ENCODE peak calls at places on chromosome 9, in six cellular contexts. One of them, this sample, is unnamed.

GRCh38 chr9:126147620-126148522 is 178.8 kb upstream of the MVB12B start:
- DNase-seq in BJ: no peak
- DNase-seq in activated CD4-positive, alpha-beta T cell treated with anti-CD3 and anti-CD28 coated beads, Interleukin-2, amount 10 ng/mL, durations not matched to agents 7 days and 5 days: no peak
- DNase-seq in stimulated activated CD8-positive, alpha-beta memory T cell treated with anti-CD3 and anti-CD28 coated beads, Interleukin-7, amount 100 ng/mL, for 24 hours: no peak
- DNase-seq in uterus: no peak
- DNase-seq in WTC11: no peak
- DNase-seq in this sample: no peak

GRCh38 chr9:116213673-116214047 is 60.1 kb downstream of the PAPPA start:
- DNase-seq in BJ: no peak
- DNase-seq in activated CD4-positive, alpha-beta T cell treated with anti-CD3 and anti-CD28 coated beads, Interleukin-2, amount 10 ng/mL, durations not matched to agents 7 days and 5 days: no peak
- DNase-seq in stimulated activated CD8-positive, alpha-beta memory T cell treated with anti-CD3 and anti-CD28 coated beads, Interleukin-7, amount 100 ng/mL, for 24 hours: no peak
- DNase-seq in uterus: no peak
- DNase-seq in WTC11: no peak
- DNase-seq in this sample: no peak

GRCh38 chr9:135217836-135218235 is 130.4 kb downstream of the OLFM1 start:
- DNase-seq in BJ: no peak
- DNase-seq in activated CD4-positive, alpha-beta T cell treated with anti-CD3 and anti-CD28 coated beads, Interleukin-2, amount 10 ng/mL, durations not matched to agents 7 days and 5 days: no peak
- DNase-seq in stimulated activated CD8-positive, alpha-beta memory T cell treated with anti-CD3 and anti-CD28 coated beads, Interleukin-7, amount 100 ng/mL, for 24 hours: no peak
- DNase-seq in uterus: no peak
- DNase-seq in WTC11: peak; percentile 9
- DNase-seq in this sample: no peak

GRCh38 chr9:1005043-1005667 is 28.7 kb downstream of the DMRT3 start:
- DNase-seq in BJ: no peak
- DNase-seq in activated CD4-positive, alpha-beta T cell treated with anti-CD3 and anti-CD28 coated beads, Interleukin-2, amount 10 ng/mL, durations not matched to agents 7 days and 5 days: peak; percentile 38
- DNase-seq in stimulated activated CD8-positive, alpha-beta memory T cell treated with anti-CD3 and anti-CD28 coated beads, Interleukin-7, amount 100 ng/mL, for 24 hours: no peak
- DNase-seq in uterus: no peak
- DNase-seq in WTC11: peak; percentile 29
- DNase-seq in this sample: peak; percentile 6

GRCh38 chr9:36659500-36659899 is 86.8 kb downstream of the MELK start:
- DNase-seq in BJ: no peak
- DNase-seq in activated CD4-positive, alpha-beta T cell treated with anti-CD3 and anti-CD28 coated beads, Interleukin-2, amount 10 ng/mL, durations not matched to agents 7 days and 5 days: no peak
- DNase-seq in stimulated activated CD8-positive, alpha-beta memory T cell treated with anti-CD3 and anti-CD28 coated beads, Interleukin-7, amount 100 ng/mL, for 24 hours: no peak
- DNase-seq in uterus: no peak
- DNase-seq in WTC11: no peak
- DNase-seq in this sample: no peak

GRCh38 chr9:73683862-73684591 is 532.4 kb downstream of the ANXA1 start:
- DNase-seq in BJ: peak; percentile 1
- DNase-seq in activated CD4-positive, alpha-beta T cell treated with anti-CD3 and anti-CD28 coated beads, Interleukin-2, amount 10 ng/mL, durations not matched to agents 7 days and 5 days: no peak
- DNase-seq in stimulated activated CD8-positive, alpha-beta memory T cell treated with anti-CD3 and anti-CD28 coated beads, Interleukin-7, amount 100 ng/mL, for 24 hours: no peak
- DNase-seq in uterus: no peak
- DNase-seq in WTC11: no peak
- DNase-seq in this sample: no peak

GRCh38 chr9:131333771-131334567 is 44.4 kb downstream of the PLPP7 start:
- DNase-seq in BJ: no peak
- DNase-seq in activated CD4-positive, alpha-beta T cell treated with anti-CD3 and anti-CD28 coated beads, Interleukin-2, amount 10 ng/mL, durations not matched to agents 7 days and 5 days: no peak
- DNase-seq in stimulated activated CD8-positive, alpha-beta memory T cell treated with anti-CD3 and anti-CD28 coated beads, Interleukin-7, amount 100 ng/mL, for 24 hours: no peak
- DNase-seq in uterus: no peak
- DNase-seq in WTC11: peak; percentile 7
- DNase-seq in this sample: no peak

GRCh38 chr9:29078063-29078660 is 1504.9 kb upstream of the C9orf72 start:
- DNase-seq in BJ: no peak
- DNase-seq in activated CD4-positive, alpha-beta T cell treated with anti-CD3 and anti-CD28 coated beads, Interleukin-2, amount 10 ng/mL, durations not matched to agents 7 days and 5 days: no peak
- DNase-seq in stimulated activated CD8-positive, alpha-beta memory T cell treated with anti-CD3 and anti-CD28 coated beads, Interleukin-7, amount 100 ng/mL, for 24 hours: no peak
- DNase-seq in uterus: no peak
- DNase-seq in WTC11: no peak
- DNase-seq in this sample: no peak

GRCh38 chr9:6714176-6714575 is 43.6 kb upstream of the KDM4C start:
- DNase-seq in BJ: no peak
- DNase-seq in activated CD4-positive, alpha-beta T cell treated with anti-CD3 and anti-CD28 coated beads, Interleukin-2, amount 10 ng/mL, durations not matched to agents 7 days and 5 days: no peak
- DNase-seq in stimulated activated CD8-positive, alpha-beta memory T cell treated with anti-CD3 and anti-CD28 coated beads, Interleukin-7, amount 100 ng/mL, for 24 hours: no peak
- DNase-seq in uterus: no peak
- DNase-seq in WTC11: no peak
- DNase-seq in this sample: no peak

GRCh38 chr9:108664309-108665255 is 191.2 kb downstream of the ACTL7B start:
- DNase-seq in BJ: no peak
- DNase-seq in activated CD4-positive, alpha-beta T cell treated with anti-CD3 and anti-CD28 coated beads, Interleukin-2, amount 10 ng/mL, durations not matched to agents 7 days and 5 days: no peak
- DNase-seq in stimulated activated CD8-positive, alpha-beta memory T cell treated with anti-CD3 and anti-CD28 coated beads, Interleukin-7, amount 100 ng/mL, for 24 hours: no peak
- DNase-seq in uterus: no peak
- DNase-seq in WTC11: no peak
- DNase-seq in this sample: no peak

GRCh38 chr9:81879501-81879916 is 48.7 kb upstream of the SPATA31D4 start:
- DNase-seq in BJ: no peak
- DNase-seq in activated CD4-positive, alpha-beta T cell treated with anti-CD3 and anti-CD28 coated beads, Interleukin-2, amount 10 ng/mL, durations not matched to agents 7 days and 5 days: no peak
- DNase-seq in stimulated activated CD8-positive, alpha-beta memory T cell treated with anti-CD3 and anti-CD28 coated beads, Interleukin-7, amount 100 ng/mL, for 24 hours: no peak
- DNase-seq in uterus: no peak
- DNase-seq in WTC11: no peak
- DNase-seq in this sample: no peak

GRCh38 chr9:4192450-4192849 is 107.4 kb downstream of the GLIS3 start:
- DNase-seq in BJ: no peak
- DNase-seq in activated CD4-positive, alpha-beta T cell treated with anti-CD3 and anti-CD28 coated beads, Interleukin-2, amount 10 ng/mL, durations not matched to agents 7 days and 5 days: no peak
- DNase-seq in stimulated activated CD8-positive, alpha-beta memory T cell treated with anti-CD3 and anti-CD28 coated beads, Interleukin-7, amount 100 ng/mL, for 24 hours: no peak
- DNase-seq in uterus: no peak
- DNase-seq in WTC11: no peak
- DNase-seq in this sample: no peak

GRCh38 chr9:69945671-69946141 is 97.9 kb upstream of the MAMDC2 start:
- DNase-seq in BJ: peak; percentile 85
- DNase-seq in activated CD4-positive, alpha-beta T cell treated with anti-CD3 and anti-CD28 coated beads, Interleukin-2, amount 10 ng/mL, durations not matched to agents 7 days and 5 days: no peak
- DNase-seq in stimulated activated CD8-positive, alpha-beta memory T cell treated with anti-CD3 and anti-CD28 coated beads, Interleukin-7, amount 100 ng/mL, for 24 hours: no peak
- DNase-seq in uterus: no peak
- DNase-seq in WTC11: no peak
- DNase-seq in this sample: no peak

GRCh38 chr9:23522952-23523351 is 303.1 kb downstream of the ELAVL2 start:
- DNase-seq in BJ: no peak
- DNase-seq in activated CD4-positive, alpha-beta T cell treated with anti-CD3 and anti-CD28 coated beads, Interleukin-2, amount 10 ng/mL, durations not matched to agents 7 days and 5 days: no peak
- DNase-seq in stimulated activated CD8-positive, alpha-beta memory T cell treated with anti-CD3 and anti-CD28 coated beads, Interleukin-7, amount 100 ng/mL, for 24 hours: no peak
- DNase-seq in uterus: no peak
- DNase-seq in WTC11: no peak
- DNase-seq in this sample: no peak

GRCh38 chr9:19988281-19988680 is 199.4 kb upstream of the SLC24A2 start:
- DNase-seq in BJ: no peak
- DNase-seq in activated CD4-positive, alpha-beta T cell treated with anti-CD3 and anti-CD28 coated beads, Interleukin-2, amount 10 ng/mL, durations not matched to agents 7 days and 5 days: no peak
- DNase-seq in stimulated activated CD8-positive, alpha-beta memory T cell treated with anti-CD3 and anti-CD28 coated beads, Interleukin-7, amount 100 ng/mL, for 24 hours: no peak
- DNase-seq in uterus: no peak
- DNase-seq in WTC11: no peak
- DNase-seq in this sample: no peak

GRCh38 chr9:138045541-138046490 is 168.2 kb downstream of the CACNA1B start:
- DNase-seq in BJ: no peak
- DNase-seq in activated CD4-positive, alpha-beta T cell treated with anti-CD3 and anti-CD28 coated beads, Interleukin-2, amount 10 ng/mL, durations not matched to agents 7 days and 5 days: peak; percentile 3
- DNase-seq in stimulated activated CD8-positive, alpha-beta memory T cell treated with anti-CD3 and anti-CD28 coated beads, Interleukin-7, amount 100 ng/mL, for 24 hours: no peak
- DNase-seq in uterus: no peak
- DNase-seq in WTC11: no peak
- DNase-seq in this sample: no peak

GRCh38 chr9:125807065-125807464 is 59.9 kb downstream of the PBX3 start:
- DNase-seq in BJ: peak; percentile 39
- DNase-seq in activated CD4-positive, alpha-beta T cell treated with anti-CD3 and anti-CD28 coated beads, Interleukin-2, amount 10 ng/mL, durations not matched to agents 7 days and 5 days: no peak
- DNase-seq in stimulated activated CD8-positive, alpha-beta memory T cell treated with anti-CD3 and anti-CD28 coated beads, Interleukin-7, amount 100 ng/mL, for 24 hours: no peak
- DNase-seq in uterus: no peak
- DNase-seq in WTC11: no peak
- DNase-seq in this sample: no peak

GRCh38 chr9:21555911-21556310 is 73.8 kb upstream of the IFNE start:
- DNase-seq in BJ: no peak
- DNase-seq in activated CD4-positive, alpha-beta T cell treated with anti-CD3 and anti-CD28 coated beads, Interleukin-2, amount 10 ng/mL, durations not matched to agents 7 days and 5 days: no peak
- DNase-seq in stimulated activated CD8-positive, alpha-beta memory T cell treated with anti-CD3 and anti-CD28 coated beads, Interleukin-7, amount 100 ng/mL, for 24 hours: no peak
- DNase-seq in uterus: no peak
- DNase-seq in WTC11: no peak
- DNase-seq in this sample: no peak

GRCh38 chr9:33867747-33868429 is 50.9 kb downstream of the UBE2R2 start:
- DNase-seq in BJ: peak; percentile 36
- DNase-seq in activated CD4-positive, alpha-beta T cell treated with anti-CD3 and anti-CD28 coated beads, Interleukin-2, amount 10 ng/mL, durations not matched to agents 7 days and 5 days: no peak
- DNase-seq in stimulated activated CD8-positive, alpha-beta memory T cell treated with anti-CD3 and anti-CD28 coated beads, Interleukin-7, amount 100 ng/mL, for 24 hours: no peak
- DNase-seq in uterus: peak; percentile 65
- DNase-seq in WTC11: no peak
- DNase-seq in this sample: no peak

GRCh38 chr9:138024831-138025291 is 147.3 kb downstream of the CACNA1B start:
- DNase-seq in BJ: no peak
- DNase-seq in activated CD4-positive, alpha-beta T cell treated with anti-CD3 and anti-CD28 coated beads, Interleukin-2, amount 10 ng/mL, durations not matched to agents 7 days and 5 days: no peak
- DNase-seq in stimulated activated CD8-positive, alpha-beta memory T cell treated with anti-CD3 and anti-CD28 coated beads, Interleukin-7, amount 100 ng/mL, for 24 hours: no peak
- DNase-seq in uterus: no peak
- DNase-seq in WTC11: no peak
- DNase-seq in this sample: no peak

GRCh38 chr9:70053864-70054263 is 10.2 kb downstream of the MAMDC2 start:
- DNase-seq in BJ: no peak
- DNase-seq in activated CD4-positive, alpha-beta T cell treated with anti-CD3 and anti-CD28 coated beads, Interleukin-2, amount 10 ng/mL, durations not matched to agents 7 days and 5 days: no peak
- DNase-seq in stimulated activated CD8-positive, alpha-beta memory T cell treated with anti-CD3 and anti-CD28 coated beads, Interleukin-7, amount 100 ng/mL, for 24 hours: no peak
- DNase-seq in uterus: no peak
- DNase-seq in WTC11: no peak
- DNase-seq in this sample: no peak

GRCh38 chr9:7117676-7118561 is 360.1 kb downstream of the KDM4C start:
- DNase-seq in BJ: peak; percentile 17
- DNase-seq in activated CD4-positive, alpha-beta T cell treated with anti-CD3 and anti-CD28 coated beads, Interleukin-2, amount 10 ng/mL, durations not matched to agents 7 days and 5 days: no peak
- DNase-seq in stimulated activated CD8-positive, alpha-beta memory T cell treated with anti-CD3 and anti-CD28 coated beads, Interleukin-7, amount 100 ng/mL, for 24 hours: no peak
- DNase-seq in uterus: no peak
- DNase-seq in WTC11: no peak
- DNase-seq in this sample: no peak

GRCh38 chr9:127065592-127065991 is 56.8 kb downstream of the ANGPTL2 start:
- DNase-seq in BJ: peak; percentile 19
- DNase-seq in activated CD4-positive, alpha-beta T cell treated with anti-CD3 and anti-CD28 coated beads, Interleukin-2, amount 10 ng/mL, durations not matched to agents 7 days and 5 days: no peak
- DNase-seq in stimulated activated CD8-positive, alpha-beta memory T cell treated with anti-CD3 and anti-CD28 coated beads, Interleukin-7, amount 100 ng/mL, for 24 hours: no peak
- DNase-seq in uterus: no peak
- DNase-seq in WTC11: no peak
- DNase-seq in this sample: no peak

GRCh38 chr9:127444921-127445850 is 6.0 kb downstream of the RPL12 start:
- DNase-seq in BJ: no peak
- DNase-seq in activated CD4-positive, alpha-beta T cell treated with anti-CD3 and anti-CD28 coated beads, Interleukin-2, amount 10 ng/mL, durations not matched to agents 7 days and 5 days: no peak
- DNase-seq in stimulated activated CD8-positive, alpha-beta memory T cell treated with anti-CD3 and anti-CD28 coated beads, Interleukin-7, amount 100 ng/mL, for 24 hours: no peak
- DNase-seq in uterus: no peak
- DNase-seq in WTC11: no peak
- DNase-seq in this sample: no peak

GRCh38 chr9:115636596-115636995 is 517.0 kb upstream of the PAPPA start:
- DNase-seq in BJ: no peak
- DNase-seq in activated CD4-positive, alpha-beta T cell treated with anti-CD3 and anti-CD28 coated beads, Interleukin-2, amount 10 ng/mL, durations not matched to agents 7 days and 5 days: no peak
- DNase-seq in stimulated activated CD8-positive, alpha-beta memory T cell treated with anti-CD3 and anti-CD28 coated beads, Interleukin-7, amount 100 ng/mL, for 24 hours: no peak
- DNase-seq in uterus: no peak
- DNase-seq in WTC11: no peak
- DNase-seq in this sample: no peak

GRCh38 chr9:135885100-135885853 is 22.1 kb downstream of the CAMSAP1 start:
- DNase-seq in BJ: no peak
- DNase-seq in activated CD4-positive, alpha-beta T cell treated with anti-CD3 and anti-CD28 coated beads, Interleukin-2, amount 10 ng/mL, durations not matched to agents 7 days and 5 days: no peak
- DNase-seq in stimulated activated CD8-positive, alpha-beta memory T cell treated with anti-CD3 and anti-CD28 coated beads, Interleukin-7, amount 100 ng/mL, for 24 hours: no peak
- DNase-seq in uterus: no peak
- DNase-seq in WTC11: no peak
- DNase-seq in this sample: no peak

GRCh38 chr9:37550781-37551180 is 25.4 kb downstream of the FBXO10 start:
- DNase-seq in BJ: peak; percentile 65
- DNase-seq in activated CD4-positive, alpha-beta T cell treated with anti-CD3 and anti-CD28 coated beads, Interleukin-2, amount 10 ng/mL, durations not matched to agents 7 days and 5 days: no peak
- DNase-seq in stimulated activated CD8-positive, alpha-beta memory T cell treated with anti-CD3 and anti-CD28 coated beads, Interleukin-7, amount 100 ng/mL, for 24 hours: no peak
- DNase-seq in uterus: no peak
- DNase-seq in WTC11: no peak
- DNase-seq in this sample: no peak

GRCh38 chr9:84668204-84669007 is 1.1 kb upstream of the NTRK2 start:
- DNase-seq in BJ: peak; percentile 2
- DNase-seq in activated CD4-positive, alpha-beta T cell treated with anti-CD3 and anti-CD28 coated beads, Interleukin-2, amount 10 ng/mL, durations not matched to agents 7 days and 5 days: peak; percentile 39
- DNase-seq in stimulated activated CD8-positive, alpha-beta memory T cell treated with anti-CD3 and anti-CD28 coated beads, Interleukin-7, amount 100 ng/mL, for 24 hours: no peak
- DNase-seq in uterus: peak; percentile 46
- DNase-seq in WTC11: peak; percentile 84
- DNase-seq in this sample: no peak

GRCh38 chr9:133701981-133702797 is 36.0 kb downstream of the SARDH start:
- DNase-seq in BJ: no peak
- DNase-seq in activated CD4-positive, alpha-beta T cell treated with anti-CD3 and anti-CD28 coated beads, Interleukin-2, amount 10 ng/mL, durations not matched to agents 7 days and 5 days: peak; percentile 71
- DNase-seq in stimulated activated CD8-positive, alpha-beta memory T cell treated with anti-CD3 and anti-CD28 coated beads, Interleukin-7, amount 100 ng/mL, for 24 hours: peak; percentile 15
- DNase-seq in uterus: peak; percentile 33
- DNase-seq in WTC11: peak; percentile 21
- DNase-seq in this sample: peak; percentile 69

GRCh38 chr9:75775173-75775572 is 115.3 kb upstream of the PCSK5 start:
- DNase-seq in BJ: no peak
- DNase-seq in activated CD4-positive, alpha-beta T cell treated with anti-CD3 and anti-CD28 coated beads, Interleukin-2, amount 10 ng/mL, durations not matched to agents 7 days and 5 days: no peak
- DNase-seq in stimulated activated CD8-positive, alpha-beta memory T cell treated with anti-CD3 and anti-CD28 coated beads, Interleukin-7, amount 100 ng/mL, for 24 hours: no peak
- DNase-seq in uterus: no peak
- DNase-seq in WTC11: no peak
- DNase-seq in this sample: no peak

GRCh38 chr9:84620338-84620737 is 49.2 kb upstream of the NTRK2 start:
- DNase-seq in BJ: no peak
- DNase-seq in activated CD4-positive, alpha-beta T cell treated with anti-CD3 and anti-CD28 coated beads, Interleukin-2, amount 10 ng/mL, durations not matched to agents 7 days and 5 days: no peak
- DNase-seq in stimulated activated CD8-positive, alpha-beta memory T cell treated with anti-CD3 and anti-CD28 coated beads, Interleukin-7, amount 100 ng/mL, for 24 hours: no peak
- DNase-seq in uterus: no peak
- DNase-seq in WTC11: no peak
- DNase-seq in this sample: no peak

GRCh38 chr9:91522496-91522895 is 98.9 kb upstream of the NFIL3 start:
- DNase-seq in BJ: no peak
- DNase-seq in activated CD4-positive, alpha-beta T cell treated with anti-CD3 and anti-CD28 coated beads, Interleukin-2, amount 10 ng/mL, durations not matched to agents 7 days and 5 days: no peak
- DNase-seq in stimulated activated CD8-positive, alpha-beta memory T cell treated with anti-CD3 and anti-CD28 coated beads, Interleukin-7, amount 100 ng/mL, for 24 hours: no peak
- DNase-seq in uterus: no peak
- DNase-seq in WTC11: no peak
- DNase-seq in this sample: no peak

GRCh38 chr9:113352411-113352810 is 3.1 kb downstream of the BSPRY start:
- DNase-seq in BJ: no peak
- DNase-seq in activated CD4-positive, alpha-beta T cell treated with anti-CD3 and anti-CD28 coated beads, Interleukin-2, amount 10 ng/mL, durations not matched to agents 7 days and 5 days: no peak
- DNase-seq in stimulated activated CD8-positive, alpha-beta memory T cell treated with anti-CD3 and anti-CD28 coated beads, Interleukin-7, amount 100 ng/mL, for 24 hours: no peak
- DNase-seq in uterus: no peak
- DNase-seq in WTC11: no peak
- DNase-seq in this sample: no peak

GRCh38 chr9:97059661-97060060 is 20.7 kb upstream of the CTSV start:
- DNase-seq in BJ: no peak
- DNase-seq in activated CD4-positive, alpha-beta T cell treated with anti-CD3 and anti-CD28 coated beads, Interleukin-2, amount 10 ng/mL, durations not matched to agents 7 days and 5 days: no peak
- DNase-seq in stimulated activated CD8-positive, alpha-beta memory T cell treated with anti-CD3 and anti-CD28 coated beads, Interleukin-7, amount 100 ng/mL, for 24 hours: no peak
- DNase-seq in uterus: no peak
- DNase-seq in WTC11: no peak
- DNase-seq in this sample: no peak

GRCh38 chr9:34510506-34511159 is 12.2 kb downstream of the ENHO start:
- DNase-seq in BJ: no peak
- DNase-seq in activated CD4-positive, alpha-beta T cell treated with anti-CD3 and anti-CD28 coated beads, Interleukin-2, amount 10 ng/mL, durations not matched to agents 7 days and 5 days: no peak
- DNase-seq in stimulated activated CD8-positive, alpha-beta memory T cell treated with anti-CD3 and anti-CD28 coated beads, Interleukin-7, amount 100 ng/mL, for 24 hours: no peak
- DNase-seq in uterus: no peak
- DNase-seq in WTC11: peak; percentile 21
- DNase-seq in this sample: no peak

GRCh38 chr9:134189167-134189474 is 24.8 kb upstream of the RNU6ATAC start:
- DNase-seq in BJ: no peak
- DNase-seq in activated CD4-positive, alpha-beta T cell treated with anti-CD3 and anti-CD28 coated beads, Interleukin-2, amount 10 ng/mL, durations not matched to agents 7 days and 5 days: no peak
- DNase-seq in stimulated activated CD8-positive, alpha-beta memory T cell treated with anti-CD3 and anti-CD28 coated beads, Interleukin-7, amount 100 ng/mL, for 24 hours: no peak
- DNase-seq in uterus: peak; percentile 22
- DNase-seq in WTC11: no peak
- DNase-seq in this sample: no peak

This sample was measured in CD4-positive, alpha-beta memory T cell.